ENCODE peak calls at places on chromosome 6, in six cellular contexts. T is HCT116, J is stomach, O is neuronal stem cell, F is fibroblast of lung, D is adipocyte. P is an unnamed sample. For H3K4me1 and H3K36me3, the result is how much of the 10 kb centered on the place peaks cover.

GRCh38 chr6:13450628-13451027 is 36.8 kb downstream of the GFOD1 start:
- DNase-seq in T (no peak), J (no peak), O (no peak), F (peak), D (no peak), P (no peak)

GRCh38 chr6:141467041-141467440 is 665.7 kb upstream of the GJE1 start:
- DNase-seq in T (no peak), J (no peak), O (no peak), F (no peak), D (no peak), P (no peak)

GRCh38 chr6:53107091-53107490 is 41.5 kb downstream of the GCM1 start:
- DNase-seq in T (no peak), J (no peak), O (no peak), F (peak), D (peak), P (no peak)

GRCh38 chr6:129494586-129494985 is 215.4 kb downstream of the ARHGAP18 start:
- DNase-seq in T (no peak), J (no peak), O (no peak), F (no peak), D (no peak), P (no peak)

GRCh38 chr6:11094411-11094851 is 797 bp downstream of the SMIM13 start:
- DNase-seq in T (no peak), J (peak), O (peak), F (peak), D (peak), P (peak)

GRCh38 chr6:103783344-103783743 is 1076.4 kb downstream of the HACE1 start:
- DNase-seq in T (no peak), J (peak), O (no peak), F (no peak), D (no peak), P (no peak)

GRCh38 chr6:25889877-25890853 is 16.1 kb upstream of the SLC17A3 start:
- DNase-seq in T (peak), J (no peak), O (peak), F (peak), D (peak), P (no peak)

GRCh38 chr6:140858381-140858971 is 1274.2 kb upstream of the GJE1 start:
- DNase-seq in T (peak), J (no peak), O (no peak), F (no peak), D (no peak), P (no peak)

GRCh38 chr6:29627762-29628418 is 5.1 kb downstream of the GABBR1 start:
- DNase-seq in T (no peak), J (peak), O (peak), F (peak), D (peak), P (no peak)

GRCh38 chr6:152338335-152339125 is 298.6 kb downstream of the SYNE1 start:
- DNase-seq in T (no peak), J (peak), O (peak), F (peak), D (peak), P (no peak)

GRCh38 chr6:88006559-88006958 is 41.1 kb upstream of the SPACA1 start:
- DNase-seq in T (no peak), J (no peak), O (no peak), F (no peak), D (no peak), P (no peak)

GRCh38 chr6:90179190-90180169 is 117.2 kb downstream of the BACH2 start:
- DNase-seq in T (no peak), J (no peak), O (no peak), F (no peak), D (peak), P (peak)

GRCh38 chr6:90175627-90176538 is 120.8 kb downstream of the BACH2 start:
- DNase-seq in T (no peak), J (no peak), O (no peak), F (no peak), D (no peak), P (peak)

GRCh38 chr6:90178294-90178678 is 118.4 kb downstream of the BACH2 start:
- DNase-seq in T (no peak), J (no peak), O (no peak), F (no peak), D (no peak), P (no peak)

GRCh38 chr6:90180526-90180925 is 116.1 kb downstream of the BACH2 start:
- DNase-seq in T (no peak), J (no peak), O (no peak), F (no peak), D (no peak), P (no peak)

GRCh38 chr6:90177544-90178293 is 118.9 kb downstream of the BACH2 start:
- DNase-seq in T (no peak), J (no peak), O (no peak), F (no peak), D (no peak), P (no peak)
- H3K4me1 ChIP-seq in T (under half), J (under half), O (under half), F (under half), D (under half), P (under half)

GRCh38 chr6:158609455-158610155 is 34.9 kb downstream of the DYNLT1 start:
- DNase-seq in T (no peak), J (no peak), O (no peak), F (no peak), D (no peak), P (no peak)

GRCh38 chr6:158611039-158611438 is 33.5 kb downstream of the DYNLT1 start:
- DNase-seq in T (no peak), J (no peak), O (no peak), F (no peak), D (no peak), P (no peak)

GRCh38 chr6:158608221-158608620 is 36.3 kb downstream of the DYNLT1 start:
- DNase-seq in T (no peak), J (no peak), O (no peak), F (no peak), D (no peak), P (no peak)

GRCh38 chr6:158611600-158612041 is 32.9 kb downstream of the DYNLT1 start:
- DNase-seq in T (no peak), J (peak), O (peak), F (no peak), D (no peak), P (peak)

DNA sequence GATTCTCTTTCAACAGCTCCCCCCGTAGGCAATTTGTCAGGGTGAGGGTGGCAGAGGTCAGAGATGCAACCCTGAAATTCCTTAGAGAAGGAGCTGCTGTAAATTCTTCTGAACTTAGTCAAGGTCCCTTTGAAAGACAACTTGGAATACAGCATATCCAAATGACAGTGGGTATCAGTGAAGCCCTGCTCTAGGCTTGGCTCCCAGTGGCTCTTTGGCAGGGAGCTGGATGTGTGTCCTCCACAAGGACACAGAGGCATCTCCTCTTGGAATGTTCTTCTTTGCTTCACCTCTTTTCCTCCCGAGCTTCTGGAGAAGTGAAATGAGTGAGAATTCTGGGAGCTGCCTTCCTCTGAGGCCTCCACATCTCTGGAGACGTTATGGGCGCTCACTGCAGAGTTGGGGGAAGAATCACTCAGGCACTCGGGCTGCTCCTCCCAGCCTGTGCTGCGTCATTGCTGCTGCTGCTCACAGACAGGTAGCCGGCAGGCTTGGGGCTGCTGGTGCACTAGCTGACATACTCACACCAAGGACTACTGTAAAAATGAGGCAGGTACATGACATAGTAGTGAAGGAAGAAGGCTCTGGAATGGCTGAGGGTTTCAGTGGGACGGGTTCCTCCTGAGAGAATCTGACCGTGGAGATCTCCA is 34.1 kb downstream of the DYNLT1 start:
- DNase-seq in T (no peak), J (no peak), O (no peak), F (no peak), D (no peak), P (peak)
- H3K36me3 ChIP-seq in T (under half), J (half or more), O (half or more), F (under half), D (half or more), P (half or more)

DNA sequence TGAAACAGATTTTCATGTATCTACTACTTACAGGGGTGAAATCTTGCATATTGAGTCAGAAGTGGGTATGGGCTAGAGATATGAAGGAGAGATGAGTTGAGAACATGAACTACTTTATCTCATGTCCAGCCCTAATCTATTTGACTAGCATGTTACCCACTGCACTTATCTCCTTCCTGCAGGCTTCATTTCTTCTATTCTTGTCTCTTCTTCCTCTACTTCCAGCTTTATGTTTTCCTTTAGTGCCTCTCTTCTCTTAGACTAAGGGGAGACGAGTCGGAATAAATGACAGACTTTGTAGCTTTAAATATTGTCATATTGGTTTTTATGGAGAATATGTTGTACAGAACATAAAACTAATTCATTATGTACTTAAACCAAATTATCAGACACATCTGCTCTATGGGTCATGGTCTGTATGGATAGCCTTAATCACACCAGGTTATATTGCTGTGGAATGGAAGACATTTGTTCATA is 5.3 kb downstream of the RAB32 start:
- DNase-seq in T (no peak), J (no peak), O (no peak), F (no peak), D (no peak), P (no peak)
- H3K4me1 ChIP-seq in T (under half), J (under half), O (under half), F (under half), D (under half), P (under half)

GRCh38 chr6:33407132-33407718 is 3.6 kb upstream of the PHF1 start:
- DNase-seq in T (no peak), J (no peak), O (no peak), F (peak), D (peak), P (no peak)

GRCh38 chr6:33405541-33405940 is 5.3 kb upstream of the PHF1 start:
- DNase-seq in T (no peak), J (no peak), O (no peak), F (no peak), D (no peak), P (no peak)

GRCh38 chr6:33404884-33405283 is 5.9 kb upstream of the PHF1 start:
- DNase-seq in T (no peak), J (no peak), O (no peak), F (no peak), D (no peak), P (no peak)

GRCh38 chr6:33410050-33410710 is 634 bp upstream of the PHF1 start:
- DNase-seq in T (peak), J (peak), O (peak), F (peak), D (peak), P (peak)

DNA sequence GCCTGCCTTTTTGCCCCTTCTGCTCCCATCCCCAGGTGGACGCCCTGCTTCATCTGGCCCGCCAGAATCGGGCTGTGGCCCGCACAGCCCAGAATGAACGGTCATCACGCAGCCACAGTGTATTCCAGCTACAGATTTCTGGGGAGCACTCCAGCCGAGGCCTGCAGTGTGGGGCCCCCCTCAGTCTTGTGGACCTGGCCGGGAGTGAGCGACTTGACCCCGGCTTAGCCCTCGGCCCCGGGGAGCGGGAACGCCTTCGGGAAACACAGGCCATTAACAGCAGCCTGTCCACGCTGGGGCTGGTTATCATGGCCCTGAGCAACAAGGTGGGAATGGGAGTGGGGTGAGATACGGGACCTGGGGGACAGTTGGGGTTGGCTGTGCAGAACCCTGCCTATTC is 4.7 kb upstream of the PHF1 start:
- DNase-seq in T (no peak), J (no peak), O (no peak), F (no peak), D (no peak), P (no peak)
- H3K36me3 ChIP-seq in T (under half), J (under half), O (half or more), F (under half), D (under half), P (half or more)

GRCh38 chr6:42279966-42280629 is 62.4 kb upstream of the MRPS10 start:
- DNase-seq in T (no peak), J (peak), O (no peak), F (peak), D (peak), P (no peak)
- H3K4me1 ChIP-seq in T (under half), J (under half), O (under half), F (under half), D (under half), P (under half)

GRCh38 chr6:31692886-31693285 is 10.2 kb downstream of the ABHD16A start:
- DNase-seq in T (no peak), J (no peak), O (no peak), F (no peak), D (no peak), P (no peak)
- H3K36me3 ChIP-seq in T (under half), J (half or more), O (half or more), F (under half), D (half or more), P (half or more)

GRCh38 chr6:72651967-72652956 is 30.4 kb downstream of the KCNQ5 start:
- DNase-seq in T (no peak), J (no peak), O (no peak), F (no peak), D (peak), P (no peak)
- H3K4me1 ChIP-seq in T (under half), J (under half), O (under half), F (under half), D (under half), P (under half)

GRCh38 chr6:3289664-3290055 is 30.9 kb downstream of the PSMG4 start:
- DNase-seq in T (no peak), J (no peak), O (no peak), F (no peak), D (no peak), P (no peak)
- H3K36me3 ChIP-seq in T (under half), J (half or more), O (under half), F (under half), D (half or more), P (under half)

GRCh38 chr6:33788694-33789549 is at the start of gene LEMD2:
- DNase-seq in T (peak), J (peak), O (peak), F (peak), D (peak), P (peak)

GRCh38 chr6:33790910-33791309 is 2.0 kb upstream of the LEMD2 start:
- DNase-seq in T (no peak), J (no peak), O (no peak), F (no peak), D (no peak), P (no peak)

GRCh38 chr6:33787954-33788693 is 806 bp downstream of the LEMD2 start:
- DNase-seq in T (peak), J (peak), O (no peak), F (peak), D (peak), P (peak)

GRCh38 chr6:33790306-33790855 is 1.5 kb upstream of the LEMD2 start:
- DNase-seq in T (no peak), J (no peak), O (no peak), F (no peak), D (no peak), P (no peak)

GRCh38 chr6:33789550-33789895 is 593 bp upstream of the LEMD2 start:
- DNase-seq in T (no peak), J (no peak), O (no peak), F (no peak), D (no peak), P (no peak)
- H3K4me1 ChIP-seq in T (under half), J (under half), O (under half), F (under half), D (half or more), P (under half)

DNA sequence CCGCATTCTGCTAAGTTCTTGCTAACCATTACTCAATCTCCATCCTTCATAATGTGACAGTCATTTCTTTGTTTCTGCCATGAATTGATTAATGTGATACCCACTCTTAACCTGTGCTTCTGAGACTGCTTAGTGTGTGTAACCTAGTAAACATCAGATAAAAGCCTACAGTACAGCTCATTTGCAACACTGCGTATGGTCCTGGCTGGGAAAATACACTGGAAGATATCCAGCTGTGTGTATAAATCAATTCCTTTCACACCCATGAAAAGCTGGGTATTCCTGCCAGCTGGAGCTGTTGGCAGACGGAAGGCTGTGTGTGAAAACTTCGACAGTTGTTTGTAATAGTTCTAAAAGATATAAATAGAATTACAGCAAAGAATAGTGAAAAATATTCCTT is 509.2 kb downstream of the FRK start:
- DNase-seq in T (no peak), J (no peak), O (no peak), F (peak), D (no peak), P (no peak)
- H3K36me3 ChIP-seq in T (under half), J (under half), O (under half), F (under half), D (under half), P (under half)